ENCODE peak calls at places on chromosomes 12 and 14, in nine cellular contexts. H, L, S, U, Q, T, X, Z and D are unnamed samples.

GRCh38 chr14:70821916-70822705 is 12.8 kb upstream of the MAP3K9 start:
- DNase-seq in H (peak; percentile 43), L (no peak), S (peak; percentile 83), U (peak; percentile 67), Q (peak; percentile 61), T (peak; percentile 62), X (peak; percentile 71), Z (peak; percentile 84), D (peak; percentile 62)

GRCh38 chr14:22541721-22542120 is 47.3 kb downstream of the DAD1 start:
- DNase-seq in H (no peak), L (no peak), S (no peak), U (no peak), Q (no peak), T (no peak), X (no peak), Z (no peak), D (no peak)

GRCh38 chr12:78562358-78563205 is 302.0 kb upstream of the SYT1 start:
- DNase-seq in H (peak; percentile 47), L (no peak), S (no peak), U (no peak), Q (peak; percentile 24), T (no peak), X (no peak), Z (no peak), D (no peak)

GRCh38 chr14:100673085-100673806 is 53.4 kb upstream of the DLK1 start:
- DNase-seq in H (no peak), L (no peak), S (no peak), U (no peak), Q (no peak), T (no peak), X (no peak), Z (peak; percentile 76), D (no peak)

GRCh38 chr12:132236930-132237771 is 92.2 kb downstream of the GALNT9 start:
- DNase-seq in H (no peak), L (no peak), S (no peak), U (no peak), Q (no peak), T (no peak), X (no peak), Z (no peak), D (no peak)

GRCh38 chr12:94980577-94980976 is 22.9 kb downstream of the NDUFA12 start:
- DNase-seq in H (peak; percentile 65), L (no peak), S (no peak), U (no peak), Q (no peak), T (no peak), X (no peak), Z (no peak), D (no peak)

GRCh38 chr12:106243620-106244019 is 4.2 kb downstream of the CKAP4 start:
- DNase-seq in H (no peak), L (no peak), S (no peak), U (no peak), Q (no peak), T (no peak), X (no peak), Z (no peak), D (no peak)

GRCh38 chr12:29591140-29592020 is 93.9 kb upstream of the OVCH1 start:
- DNase-seq in H (no peak), L (no peak), S (no peak), U (no peak), Q (peak; percentile 8), T (no peak), X (peak; percentile 50), Z (peak; percentile 62), D (no peak)

GRCh38 chr12:58608711-58609110 is 311.6 kb downstream of the LRIG3 start:
- DNase-seq in H (no peak), L (no peak), S (no peak), U (no peak), Q (peak; percentile 8), T (no peak), X (no peak), Z (no peak), D (no peak)

GRCh38 chr12:116562090-116562489 is 2.9 kb downstream of the MAP1LC3B2 start:
- DNase-seq in H (no peak), L (no peak), S (no peak), U (no peak), Q (no peak), T (no peak), X (no peak), Z (no peak), D (no peak)